ENCODE peak calls at places on chromosomes 2 and 18, in ten cellular contexts. R, E, C, V, D, N, A, M, X and Q are unnamed samples.
A peak's percentile ranks its signal among the peaks of the same experiment; 100 is the strongest.

GRCh38 chr18:40555914-40556313 is 1399.1 kb upstream of the PIK3C3 start:
- DNase-seq in R (no peak), E (no peak), C (no peak), V (no peak), D (no peak), N (no peak), A (peak; percentile 28), M (no peak), X (no peak), Q (no peak)

GRCh38 chr2:42998721-42999120 is 206.3 kb upstream of the HAAO start:
- DNase-seq in R (no peak), E (no peak), C (no peak), V (no peak), D (no peak), N (no peak), A (no peak), M (no peak), X (no peak), Q (no peak)

GRCh38 chr2:188845692-188846091 is 128.5 kb upstream of the COL3A1 start:
- DNase-seq in R (no peak), E (no peak), C (no peak), V (no peak), D (no peak), N (no peak), A (peak; percentile 44), M (no peak), X (no peak), Q (no peak)

GRCh38 chr18:35616664-35617423 is 35.3 kb downstream of the GALNT1 start:
- DNase-seq in R (peak; percentile 67), E (no peak), C (peak; percentile 40), V (no peak), D (peak; percentile 70), N (no peak), A (peak; percentile 93), M (peak; percentile 63), X (no peak), Q (no peak)

GRCh38 chr18:10343778-10344177 is 110.7 kb upstream of the APCDD1 start:
- DNase-seq in R (no peak), E (no peak), C (no peak), V (no peak), D (no peak), N (no peak), A (no peak), M (no peak), X (no peak), Q (peak; percentile 47)

GRCh38 chr18:69951182-69951581 is 3.5 kb upstream of the CD226 start:
- DNase-seq in R (no peak), E (no peak), C (no peak), V (no peak), D (peak; percentile 32), N (no peak), A (no peak), M (no peak), X (no peak), Q (no peak)

GRCh38 chr2:238684362-238685326 is 163.2 kb upstream of the TWIST2 start:
- DNase-seq in R (no peak), E (peak; percentile 6), C (no peak), V (peak; percentile 80), D (peak; percentile 100), N (no peak), A (peak; percentile 99), M (no peak), X (no peak), Q (no peak)

GRCh38 chr18:59556265-59556664 is 141.0 kb downstream of the CCBE1 start:
- DNase-seq in R (no peak), E (no peak), C (no peak), V (no peak), D (peak; percentile 61), N (no peak), A (peak; percentile 64), M (peak; percentile 51), X (peak; percentile 33), Q (no peak)

GRCh38 chr2:197251576-197251975 is 59.0 kb downstream of the ANKRD44 start:
- DNase-seq in R (no peak), E (no peak), C (no peak), V (no peak), D (peak; percentile 70), N (no peak), A (no peak), M (no peak), X (no peak), Q (no peak)

GRCh38 chr2:215652432-215652831 is 216.6 kb upstream of the FN1 start:
- DNase-seq in R (no peak), E (no peak), C (no peak), V (no peak), D (peak; percentile 88), N (no peak), A (no peak), M (no peak), X (no peak), Q (no peak)

GRCh38 chr2:235672720-235673119 is 178.9 kb downstream of the AGAP1 start:
- DNase-seq in R (no peak), E (no peak), C (no peak), V (no peak), D (no peak), N (no peak), A (no peak), M (no peak), X (no peak), Q (no peak)

GRCh38 chr2:231396058-231396821 is 730 bp downstream of the B3GNT7 start:
- DNase-seq in R (no peak), E (no peak), C (no peak), V (no peak), D (no peak), N (peak; percentile 21), A (no peak), M (peak; percentile 46), X (no peak), Q (no peak)

GRCh38 chr2:148642891-148643416 is 1.6 kb upstream of the EPC2 start:
- DNase-seq in R (peak; percentile 21), E (no peak), C (no peak), V (peak; percentile 65), D (no peak), N (no peak), A (peak; percentile 32), M (no peak), X (no peak), Q (no peak)

GRCh38 chr2:71747573-71747972 is 294.2 kb downstream of the DYSF start:
- DNase-seq in R (no peak), E (no peak), C (no peak), V (peak; percentile 23), D (no peak), N (no peak), A (no peak), M (peak; percentile 11), X (no peak), Q (no peak)

GRCh38 chr2:26649322-26649721 is 8.2 kb upstream of the CIB4 start:
- DNase-seq in R (no peak), E (no peak), C (no peak), V (no peak), D (peak; percentile 18), N (peak; percentile 61), A (peak; percentile 46), M (no peak), X (no peak), Q (no peak)

GRCh38 chr2:225806105-225806504 is 406.6 kb downstream of the NYAP2 start:
- DNase-seq in R (no peak), E (no peak), C (no peak), V (no peak), D (no peak), N (no peak), A (no peak), M (no peak), X (no peak), Q (no peak)

GRCh38 chr2:16665746-16666452 is at the start of gene CYRIA:
- DNase-seq in R (peak; percentile 66), E (no peak), C (peak; percentile 46), V (no peak), D (no peak), N (no peak), A (peak; percentile 30), M (peak; percentile 37), X (peak; percentile 64), Q (peak; percentile 37)

GRCh38 chr18:41134426-41134825 is 820.6 kb upstream of the PIK3C3 start:
- DNase-seq in R (no peak), E (no peak), C (no peak), V (no peak), D (no peak), N (no peak), A (no peak), M (no peak), X (no peak), Q (no peak)

GRCh38 chr2:233338046-233338445 is 16.2 kb upstream of the DGKD start:
- DNase-seq in R (no peak), E (no peak), C (no peak), V (no peak), D (no peak), N (no peak), A (no peak), M (no peak), X (no peak), Q (no peak)

GRCh38 chr2:159960413-159960812 is 102.0 kb downstream of the PLA2R1 start:
- DNase-seq in R (no peak), E (no peak), C (no peak), V (peak; percentile 12), D (peak; percentile 52), N (no peak), A (peak; percentile 71), M (no peak), X (no peak), Q (no peak)

GRCh38 chr2:46339676-46340459 is 42.7 kb downstream of the EPAS1 start:
- DNase-seq in R (peak; percentile 33), E (no peak), C (no peak), V (no peak), D (no peak), N (no peak), A (peak; percentile 97), M (no peak), X (no peak), Q (no peak)